ENCODE peak calls at places on chromosomes 11 and 22, in seven cellular contexts. B, C, D, N, Q, V and P are unnamed samples.

GRCh38 chr11:75553182-75553581 is 8.9 kb upstream of the SERPINH1 start:
- DNase-seq in N (no peak), Q (peak; percentile 68), V (no peak), C (no peak), D (no peak), B (no peak), P (no peak)

GRCh38 chr11:66915046-66915832 is 42.9 kb downstream of the PC start:
- DNase-seq in Q (no peak), D (peak; percentile 76), N (no peak), V (no peak), C (no peak), B (no peak), P (no peak)

GRCh38 chr11:81071641-81072040 is 1630.8 kb upstream of the TENM4 start:
- DNase-seq in Q (no peak), V (no peak), B (no peak), N (no peak), C (no peak), D (no peak), P (no peak)

GRCh38 chr22:30668306-30668655 is 606 bp upstream of the DUSP18 start:
- DNase-seq in C (no peak), Q (peak; percentile 65), B (no peak), V (no peak), N (no peak), D (no peak), P (no peak)

GRCh38 chr22:39514373-39514973 is 5.9 kb upstream of the ATF4 start:
- DNase-seq in Q (no peak), V (peak; percentile 87), B (no peak), C (no peak), D (peak; percentile 89), N (no peak), P (peak; percentile 59)

GRCh38 chr11:104944080-104944479 is 24.3 kb downstream of the CASP4 start:
- DNase-seq in V (no peak), B (no peak), D (no peak), N (no peak), C (peak; percentile 71), Q (no peak), P (no peak)

GRCh38 chr11:68677432-68677831 is 6.9 kb upstream of the GAL start:
- DNase-seq in C (peak; percentile 81), B (peak; percentile 71), V (no peak), Q (peak; percentile 63), N (no peak), D (peak; percentile 93), P (peak; percentile 77)

GRCh38 chr11:118606157-118606843 is 1.1 kb upstream of the PHLDB1 start:
- DNase-seq in D (peak; percentile 80), B (no peak), Q (peak; percentile 77), C (peak; percentile 40), V (peak; percentile 75), N (no peak), P (no peak)

GRCh38 chr22:36343070-36343719 is 44.6 kb downstream of the MYH9 start:
- DNase-seq in C (no peak), D (no peak), Q (no peak), B (no peak), N (no peak), V (no peak), P (no peak)

GRCh38 chr11:2379471-2380174 is 2.5 kb downstream of the CD81 start:
- DNase-seq in N (no peak), V (peak; percentile 63), C (no peak), Q (no peak), B (peak; percentile 53), D (no peak), P (no peak)

GRCh38 chr22:37338539-37339246 is 56.4 kb downstream of the CYTH4 start:
- DNase-seq in Q (no peak), N (no peak), C (no peak), D (no peak), B (no peak), V (no peak), P (no peak)

DNA sequence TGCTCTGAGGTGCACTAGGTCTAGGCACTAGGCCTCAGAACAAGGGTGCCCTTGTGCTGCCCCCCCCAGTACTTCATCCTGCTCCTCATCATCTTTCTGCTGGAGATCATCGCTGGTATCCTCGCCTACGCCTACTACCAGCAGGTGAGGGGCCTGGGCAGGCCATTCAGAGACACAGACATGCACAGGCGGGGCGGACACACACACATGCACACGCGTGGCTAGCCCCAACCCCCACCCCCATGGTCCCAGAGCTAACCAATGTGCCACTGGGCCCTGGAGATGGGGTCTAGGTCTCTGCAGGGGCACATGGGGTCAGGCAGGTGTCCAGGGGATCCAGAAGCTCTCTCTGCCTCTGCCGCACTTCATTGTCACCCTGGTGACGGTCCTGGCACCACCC is 3.9 kb downstream of the CD151 start:
- DNase-seq in C (no peak), Q (no peak), N (no peak), D (no peak), V (no peak), B (no peak), P (no peak)
- H3K4me1 ChIP-seq in C (peaks cover 73% of the 10 kb centered on the region), Q (peaks cover 57% of the 10 kb centered on the region), N (peaks cover 18% of the 10 kb centered on the region), D (peaks cover 7% of the 10 kb centered on the region), V (peaks cover 12% of the 10 kb centered on the region), B (no peaks in the 10 kb centered on the region), P (peaks cover 40% of the 10 kb centered on the region)

GRCh38 chr11:60924906-60925684 is 835 bp downstream of the TMEM132A start:
- DNase-seq in V (peak; percentile 41), B (no peak), C (peak; percentile 28), D (peak; percentile 74), N (no peak), Q (no peak), P (no peak)

GRCh38 chr11:60924110-60924905 is at the start of gene TMEM132A:
- DNase-seq in N (no peak), Q (no peak), D (peak; percentile 94), V (peak; percentile 91), C (peak; percentile 80), B (peak; percentile 78), P (peak; percentile 88)

GRCh38 chr11:60926500-60926899 is 2.2 kb downstream of the TMEM132A start:
- DNase-seq in C (no peak), N (no peak), Q (no peak), D (no peak), B (no peak), V (peak; percentile 32), P (no peak)

GRCh38 chr11:60927061-60927592 is 2.9 kb downstream of the TMEM132A start:
- DNase-seq in Q (no peak), B (no peak), C (no peak), V (peak; percentile 46), D (no peak), N (no peak), P (peak; percentile 43)

GRCh38 chr11:60925685-60926267 is 1.5 kb downstream of the TMEM132A start:
- DNase-seq in V (no peak), Q (no peak), N (no peak), C (peak; percentile 85), D (no peak), B (no peak), P (peak; percentile 69)
- H3K4me3 ChIP-seq in V (no peak overlapping the region), Q (no peak overlapping the region), N (no peak overlapping the region), C (no peak overlapping the region), D (peak overlapping the region; percentile 85), B (no peak overlapping the region), P (peak overlapping the region; percentile 64)

GRCh38 chr11:44972746-44973435 is 22.2 kb upstream of the TP53I11 start:
- DNase-seq in V (peak; percentile 75), N (no peak), D (no peak), B (peak; percentile 67), C (no peak), Q (no peak), P (no peak)

GRCh38 chr11:44969853-44970252 is 19.2 kb upstream of the TP53I11 start:
- DNase-seq in N (no peak), V (no peak), Q (no peak), C (no peak), D (no peak), B (no peak), P (no peak)

GRCh38 chr11:44973634-44974401 is 23.1 kb upstream of the TP53I11 start:
- DNase-seq in Q (no peak), C (no peak), V (no peak), B (peak; percentile 35), N (no peak), D (peak; percentile 80), P (no peak)

GRCh38 chr11:44970293-44970692 is 19.6 kb upstream of the TP53I11 start:
- DNase-seq in Q (no peak), N (no peak), C (no peak), B (no peak), V (no peak), D (no peak), P (no peak)

GRCh38 chr11:44971185-44971584 is 20.5 kb upstream of the TP53I11 start:
- DNase-seq in C (no peak), D (no peak), N (no peak), Q (no peak), B (no peak), V (no peak), P (no peak)
- H3K4me1 ChIP-seq in C (peaks cover 7% of the 10 kb centered on the region), D (peaks cover 12% of the 10 kb centered on the region), N (no peaks in the 10 kb centered on the region), Q (peaks cover 8% of the 10 kb centered on the region), B (no peaks in the 10 kb centered on the region), V (peaks cover 12% of the 10 kb centered on the region), P (no peaks in the 10 kb centered on the region)

GRCh38 chr22:41415554-41415953 is 31.0 kb downstream of the TOB2 start:
- DNase-seq in B (no peak), C (no peak), V (no peak), D (no peak), Q (no peak), N (no peak), P (no peak)
- H3K4me3 ChIP-seq in B (no peak overlapping the region), C (no peak overlapping the region), V (no peak overlapping the region), D (no peak overlapping the region), Q (no peak overlapping the region), N (no peak overlapping the region), P (no peak overlapping the region)

GRCh38 chr11:44562836-44563460 is 2.5 kb upstream of the CD82 start:
- DNase-seq in Q (no peak), C (peak; percentile 12), N (no peak), B (no peak), V (no peak), D (no peak), P (no peak)
- H3K4me1 ChIP-seq in Q (peaks cover 34% of the 10 kb centered on the region), C (peaks cover 41% of the 10 kb centered on the region), N (peaks cover 34% of the 10 kb centered on the region), B (no peaks in the 10 kb centered on the region), V (peaks cover 11% of the 10 kb centered on the region), D (peaks cover 4% of the 10 kb centered on the region), P (peaks cover 25% of the 10 kb centered on the region)

DNA sequence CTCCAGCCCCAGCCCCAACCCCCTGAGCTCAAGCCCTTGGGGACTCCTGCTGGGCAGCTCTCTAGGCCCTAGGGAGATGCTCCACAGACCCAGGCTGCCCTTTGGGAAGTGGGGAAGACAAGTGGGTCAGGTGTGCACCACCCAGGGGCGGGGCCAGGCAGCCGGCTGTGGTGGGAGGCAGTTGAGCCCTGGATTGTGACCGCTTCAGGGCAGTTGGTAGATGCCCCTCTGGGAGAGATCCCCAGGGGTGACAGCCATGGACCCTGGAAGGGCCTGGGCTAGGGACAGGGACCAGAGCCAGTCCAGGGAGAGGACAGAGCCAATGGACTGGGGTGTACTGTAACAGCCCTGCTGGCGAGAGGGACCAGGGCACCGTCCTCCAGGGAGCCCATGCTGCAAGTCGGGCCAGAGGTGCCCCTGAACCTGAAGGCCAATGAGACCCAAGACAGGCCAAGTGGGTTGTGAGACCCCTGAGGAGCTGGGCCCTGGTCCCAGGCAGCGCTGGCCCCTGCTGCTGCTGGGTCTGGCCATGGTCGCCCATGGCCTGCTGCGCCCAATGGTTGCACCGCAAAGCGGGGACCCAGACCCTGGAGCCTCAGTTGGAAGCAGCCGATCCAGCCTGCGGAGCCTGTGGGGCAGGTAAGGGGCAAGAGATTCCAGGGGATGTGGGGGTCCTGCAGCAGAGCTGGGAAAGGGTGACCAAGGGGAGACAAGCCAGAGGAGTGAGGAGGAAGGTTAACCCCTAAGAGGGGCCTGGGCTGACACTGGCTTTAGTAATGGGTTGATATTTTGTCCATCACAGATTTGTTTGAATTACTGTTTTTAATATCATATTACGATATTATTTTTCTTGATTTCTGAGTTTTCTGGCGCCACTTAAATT is at the start of gene IGLL5:
- DNase-seq in C (no peak), Q (no peak), B (no peak), N (no peak), V (no peak), D (peak; percentile 25), P (peak; percentile 30)
- H3K4me3 ChIP-seq in C (no peak within 1 kb of the TSS), Q (no peak within 1 kb of the TSS), B (no peak within 1 kb of the TSS), N (no peak within 1 kb of the TSS), V (no peak within 1 kb of the TSS), D (no peak within 1 kb of the TSS), P (no peak within 1 kb of the TSS)